ENCODE peak calls at places on chromosome 11, in six cellular contexts. F, B, S, I, X and Q are unnamed samples.

GRCh38 chr11:70430671-70431574 is 32.6 kb downstream of the CTTN start:
- DNase-seq in S (no peak), X (no peak), F (no peak), B (no peak), I (no peak), Q (no peak)

GRCh38 chr11:102476812-102477211 is 24.2 kb upstream of the TMEM123 start:
- DNase-seq in I (no peak), X (no peak), B (no peak), S (no peak), F (peak; percentile 16), Q (no peak)

GRCh38 chr11:102864724-102865123 is 10.1 kb downstream of the MMP12 start:
- DNase-seq in F (no peak), I (no peak), B (no peak), X (no peak), S (no peak), Q (no peak)

GRCh38 chr11:35541621-35542375 is 16.4 kb upstream of the PAMR1 start:
- DNase-seq in F (peak; percentile 83), X (peak; percentile 80), B (no peak), S (no peak), I (no peak), Q (no peak)

GRCh38 chr11:36098046-36098445 is 154.2 kb downstream of the LDLRAD3 start:
- DNase-seq in F (no peak), X (no peak), B (no peak), S (no peak), I (no peak), Q (no peak)

GRCh38 chr11:10540915-10541591 is at the start of gene RNF141:
- DNase-seq in S (peak; percentile 99), I (peak; percentile 94), F (peak; percentile 93), X (no peak), B (peak; percentile 94), Q (peak; percentile 98)

GRCh38 chr11:126573325-126574076 is 218.0 kb downstream of the ST3GAL4 start:
- DNase-seq in F (no peak), I (no peak), X (no peak), B (no peak), S (no peak), Q (no peak)

GRCh38 chr11:134413334-134414035 is 1.4 kb upstream of the B3GAT1 start:
- DNase-seq in I (no peak), S (peak; percentile 66), B (no peak), F (no peak), X (no peak), Q (no peak)

GRCh38 chr11:93498099-93499040 is 44.8 kb downstream of the SMCO4 start:
- DNase-seq in X (peak; percentile 17), I (no peak), B (no peak), S (no peak), F (peak; percentile 83), Q (no peak)